ENCODE peak calls at places on chromosome 22, in six cellular contexts. T is adrenal gland, Y is tibial nerve, R is sigmoid colon, Q is thyroid gland, O is ovary. X is an unnamed sample.

GRCh38 chr22:22076937-22077703 is 94.5 kb upstream of the TOP3B start:
- DNase-seq in T (no peak), Y (no peak), R (no peak), Q (no peak), O (no peak), X (no peak)

GRCh38 chr22:29661355-29661754 is 57.9 kb downstream of the NF2 start:
- DNase-seq in T (no peak), Y (no peak), R (no peak), Q (no peak), O (no peak), X (no peak)

GRCh38 chr22:35572552-35572951 is 31.9 kb downstream of the RASD2 start:
- DNase-seq in T (no peak), Y (no peak), R (no peak), Q (no peak), O (no peak), X (no peak)

GRCh38 chr22:17303840-17304779 is 65.2 kb upstream of the CECR2 start:
- DNase-seq in T (no peak), Y (no peak), R (no peak), Q (no peak), O (no peak), X (no peak)

GRCh38 chr22:23071163-23072034 is 1.1 kb downstream of the GNAZ start:
- DNase-seq in T (no peak), Y (no peak), R (peak), Q (no peak), O (peak), X (no peak)

GRCh38 chr22:28594076-28594783 is 85.4 kb downstream of the TTC28 start:
- DNase-seq in T (no peak), Y (no peak), R (no peak), Q (no peak), O (no peak), X (no peak)

GRCh38 chr22:37167981-37168647 is 18.4 kb upstream of the IL2RB start:
- DNase-seq in T (no peak), Y (peak), R (peak), Q (no peak), O (no peak), X (no peak)

GRCh38 chr22:30881361-30882180 is 87.0 kb downstream of the MORC2 start:
- DNase-seq in T (no peak), Y (no peak), R (no peak), Q (no peak), O (no peak), X (no peak)

GRCh38 chr22:41682033-41682807 is 6.4 kb downstream of the SNU13 start:
- DNase-seq in T (peak), Y (peak), R (peak), Q (peak), O (peak), X (no peak)

GRCh38 chr22:39489094-39490068 is 12.7 kb upstream of the MIEF1 start:
- DNase-seq in T (no peak), Y (no peak), R (peak), Q (no peak), O (no peak), X (no peak)

GRCh38 chr22:17057959-17058814 is 26.6 kb upstream of the IL17RA start:
- DNase-seq in T (peak), Y (peak), R (peak), Q (peak), O (peak), X (no peak)

GRCh38 chr22:28799125-28799833 is 1.1 kb downstream of the XBP1 start:
- DNase-seq in T (peak), Y (peak), R (peak), Q (no peak), O (peak), X (no peak)

GRCh38 chr22:29480512-29481264 is 670 bp downstream of the NEFH start:
- DNase-seq in T (peak), Y (no peak), R (no peak), Q (peak), O (peak), X (no peak)

GRCh38 chr22:24390156-24390555 is 37.2 kb upstream of the ADORA2A start:
- DNase-seq in T (no peak), Y (no peak), R (no peak), Q (no peak), O (no peak), X (no peak)

GRCh38 chr22:43237280-43237679 is 50.3 kb upstream of the TTLL12 start:
- DNase-seq in T (peak), Y (no peak), R (no peak), Q (no peak), O (no peak), X (no peak)

GRCh38 chr22:42114721-42115120 is 15.9 kb downstream of the CYP2D6 start:
- DNase-seq in T (no peak), Y (no peak), R (no peak), Q (no peak), O (no peak), X (no peak)

GRCh38 chr22:20439928-20440575 is 2.4 kb upstream of the SCARF2 start:
- DNase-seq in T (no peak), Y (no peak), R (peak), Q (no peak), O (no peak), X (no peak)

GRCh38 chr22:48781868-48782267 is 1045.8 kb downstream of the BRD1 start:
- DNase-seq in T (no peak), Y (no peak), R (peak), Q (no peak), O (no peak), X (no peak)

GRCh38 chr22:46193898-46194310 is 43.6 kb downstream of the PPARA start:
- DNase-seq in T (no peak), Y (no peak), R (no peak), Q (no peak), O (no peak), X (no peak)

GRCh38 chr22:47203554-47203991 is 441.1 kb downstream of the TBC1D22A start:
- DNase-seq in T (no peak), Y (no peak), R (peak), Q (no peak), O (peak), X (no peak)

GRCh38 chr22:23236026-23236425 is 55.7 kb downstream of the BCR start:
- DNase-seq in T (no peak), Y (no peak), R (no peak), Q (no peak), O (no peak), X (no peak)

GRCh38 chr22:30605449-30606110 is 1.4 kb upstream of the TCN2 start:
- DNase-seq in T (peak), Y (no peak), R (no peak), Q (peak), O (peak), X (no peak)

GRCh38 chr22:24953294-24954113 is 988 bp downstream of the KIAA1671 start:
- DNase-seq in T (peak), Y (no peak), R (peak), Q (peak), O (peak), X (no peak)

GRCh38 chr22:47063606-47064005 is 301.2 kb downstream of the TBC1D22A start:
- DNase-seq in T (no peak), Y (no peak), R (no peak), Q (no peak), O (no peak), X (no peak)

GRCh38 chr22:48180631-48181030 is 1418.2 kb downstream of the TBC1D22A start:
- DNase-seq in T (no peak), Y (no peak), R (no peak), Q (no peak), O (no peak), X (no peak)

GRCh38 chr22:39384750-39385480 is 14.7 kb upstream of the TAB1 start:
- DNase-seq in T (no peak), Y (no peak), R (no peak), Q (peak), O (no peak), X (no peak)

GRCh38 chr22:32326647-32327046 is 31.0 kb upstream of the RFPL3 start:
- DNase-seq in T (no peak), Y (no peak), R (no peak), Q (no peak), O (no peak), X (no peak)

GRCh38 chr22:40156001-40156516 is 21.7 kb upstream of the TNRC6B start:
- DNase-seq in T (no peak), Y (no peak), R (no peak), Q (peak), O (no peak), X (no peak)

GRCh38 chr22:42179616-42180015 is 49.0 kb upstream of the CYP2D6 start:
- DNase-seq in T (no peak), Y (no peak), R (no peak), Q (no peak), O (no peak), X (no peak)

DNA sequence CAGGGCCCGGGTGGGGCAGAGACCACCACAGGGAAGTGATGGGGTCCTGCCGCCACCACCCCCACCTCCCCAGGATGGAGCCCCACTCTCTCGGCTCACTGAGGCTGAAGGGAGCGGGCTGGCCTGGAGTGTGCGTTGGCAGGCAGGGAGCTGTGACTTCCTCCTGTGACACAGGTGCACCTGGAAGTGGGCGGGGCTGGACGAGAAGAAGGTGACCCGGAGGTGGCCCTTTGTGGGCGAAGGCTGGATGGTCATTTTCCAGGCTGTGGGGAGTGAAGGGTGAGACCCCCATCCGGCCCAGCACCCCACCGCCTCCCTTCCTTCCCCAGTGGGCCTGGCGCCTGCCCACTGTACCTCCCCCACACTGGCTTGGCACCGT is 15.4 kb downstream of the IL17REL start:
- DNase-seq in T (no peak), Y (no peak), R (peak), Q (no peak), O (peak), X (no peak)
- TF ChIP-seq POLR2A in T (no peak), Y (no peak), R (no peak), Q (no peak), O (no peak), X (no peak)

GRCh38 chr22:19086944-19087343 is 35.3 kb downstream of the DGCR2 start:
- DNase-seq in T (no peak), Y (no peak), R (peak), Q (no peak), O (no peak), X (no peak)

GRCh38 chr22:19082793-19083192 is 39.4 kb downstream of the DGCR2 start:
- DNase-seq in T (no peak), Y (no peak), R (peak), Q (no peak), O (no peak), X (no peak)

GRCh38 chr22:19082101-19082500 is 40.1 kb downstream of the DGCR2 start:
- DNase-seq in T (no peak), Y (no peak), R (no peak), Q (peak), O (no peak), X (no peak)

GRCh38 chr22:19086417-19086816 is 35.8 kb downstream of the DGCR2 start:
- DNase-seq in T (no peak), Y (no peak), R (peak), Q (no peak), O (no peak), X (no peak)

DNA sequence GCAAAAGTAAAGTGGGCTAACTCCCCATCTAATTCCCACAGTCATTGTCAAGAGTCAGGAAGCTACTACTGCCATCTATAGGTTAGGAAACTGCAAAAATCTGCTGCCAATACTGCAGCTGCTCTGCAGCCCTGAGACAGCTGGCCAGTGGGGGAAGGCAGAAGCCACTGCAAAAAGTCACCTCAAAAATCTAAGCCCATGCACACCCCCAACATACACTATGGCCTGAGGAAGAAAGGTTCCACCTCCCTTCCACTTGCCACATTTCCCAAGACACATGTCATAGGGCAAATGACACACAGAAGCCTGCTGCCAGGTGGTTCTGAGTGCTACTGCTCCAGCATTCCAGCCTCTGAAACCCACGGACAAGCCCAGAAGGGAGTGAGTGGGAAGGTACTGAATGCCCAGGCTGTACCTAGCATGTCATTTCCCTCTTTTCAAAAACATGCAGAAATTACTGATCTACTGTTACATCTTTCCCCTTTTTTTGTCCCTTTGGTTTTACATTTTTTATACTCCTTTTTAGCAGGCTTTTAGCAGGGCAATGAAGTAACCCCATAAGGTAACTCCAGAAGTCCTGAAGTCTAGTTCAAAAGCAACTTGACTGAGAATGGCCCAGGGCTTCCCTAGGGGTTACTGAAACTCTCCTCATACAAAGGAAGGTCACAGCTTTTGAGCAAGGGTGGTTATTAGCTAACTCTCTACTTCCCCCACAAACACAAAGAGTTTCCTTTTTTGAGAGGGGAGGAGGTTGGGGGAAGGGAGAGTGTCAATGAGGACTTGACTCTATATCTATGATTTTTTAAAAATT is 36.8 kb downstream of the DGCR2 start:
- DNase-seq in T (no peak), Y (no peak), R (peak), Q (no peak), O (no peak), X (no peak)
- TF ChIP-seq POLR2A in T (no peak), Y (no peak), R (no peak), Q (no peak), O (no peak), X (no peak)

GRCh38 chr22:38350444-38351359 is 33.5 kb upstream of the CSNK1E start:
- DNase-seq in T (peak), Y (no peak), R (peak), Q (no peak), O (no peak), X (no peak)
- TF ChIP-seq POLR2A in T (no peak), Y (no peak), R (no peak), Q (no peak), O (no peak), X (no peak)

DNA sequence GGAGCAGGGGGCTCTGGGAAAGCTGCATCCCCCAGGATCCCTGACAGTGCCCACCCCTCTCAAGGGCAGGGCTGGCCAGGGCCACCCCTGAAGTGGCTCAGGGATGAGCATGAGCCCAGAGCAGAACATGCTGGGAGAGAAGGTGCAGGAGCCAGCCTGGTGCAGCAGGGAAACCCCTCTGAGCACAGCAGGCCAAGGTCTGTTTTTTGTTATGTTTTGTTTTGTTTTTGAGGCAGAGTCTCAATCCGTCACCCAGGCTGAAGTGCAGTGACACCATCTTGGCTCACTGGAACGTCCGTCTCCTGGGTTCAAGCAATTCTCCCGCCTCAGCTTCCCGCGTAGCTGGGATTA is 792 bp upstream of the SBF1 start:
- DNase-seq in T (no peak), Y (no peak), R (no peak), Q (no peak), O (no peak), X (no peak)
- TF ChIP-seq POLR2A in T (no peak), Y (no peak), R (no peak), Q (no peak), O (no peak), X (no peak)

GRCh38 chr22:49850959-49851815 is 2.5 kb upstream of the ZBED4 start:
- DNase-seq in T (no peak), Y (no peak), R (no peak), Q (no peak), O (no peak), X (no peak)
- TF ChIP-seq POLR2A in T (no peak), Y (no peak), R (no peak), Q (no peak), O (no peak), X (no peak)

GRCh38 chr22:44746061-44746789 is 6.2 kb upstream of the ARHGAP8 start:
- DNase-seq in T (no peak), Y (no peak), R (no peak), Q (no peak), O (no peak), X (no peak)

GRCh38 chr22:44740307-44740706 is 12.1 kb upstream of the ARHGAP8 start:
- DNase-seq in T (no peak), Y (no peak), R (no peak), Q (no peak), O (no peak), X (no peak)

GRCh38 chr22:44741929-44742328 is 10.4 kb upstream of the ARHGAP8 start:
- DNase-seq in T (no peak), Y (no peak), R (no peak), Q (peak), O (no peak), X (no peak)

GRCh38 chr22:44743804-44744211 is 8.6 kb upstream of the ARHGAP8 start:
- DNase-seq in T (no peak), Y (no peak), R (no peak), Q (no peak), O (no peak), X (no peak)

GRCh38 chr22:44743247-44743646 is 9.1 kb upstream of the ARHGAP8 start:
- DNase-seq in T (no peak), Y (no peak), R (no peak), Q (no peak), O (no peak), X (no peak)
- TF ChIP-seq POLR2A in T (no peak), Y (no peak), R (no peak), Q (no peak), O (no peak), X (no peak)

X was measured in esophagus squamous epithelium.